ENCODE peak calls at places on chromosomes 16 and 17, in nine cellular contexts. S is fibroblast of lung, J is MM.1S, H is astrocyte, F is IMR-90, N is HCT116, Q is SK-N-SH, R is GM12878, K is H1. W is an unnamed sample.

GRCh38 chr16:24668481-24669001 is 60.9 kb upstream of the TNRC6A start:
- DNase-seq in S (peak; percentile 60), J (no peak), H (peak; percentile 83), F (peak; percentile 65), N (no peak), Q (no peak), R (no peak), K (no peak), W (no peak)

GRCh38 chr17:66276328-66276937 is 26.0 kb upstream of the PRKCA start:
- DNase-seq in S (peak; percentile 29), J (no peak), H (peak; percentile 67), F (peak; percentile 70), N (no peak), Q (no peak), R (no peak), K (no peak), W (no peak)

GRCh38 chr17:48850792-48851325 is 20.0 kb downstream of the CALCOCO2 start:
- DNase-seq in S (no peak), J (peak; percentile 32), H (no peak), F (no peak), N (no peak), Q (no peak), R (no peak), K (no peak), W (no peak)

GRCh38 chr17:41015473-41015872 is 6.5 kb upstream of the KRTAP3-1 start:
- DNase-seq in S (no peak), J (no peak), H (no peak), F (no peak), N (no peak), Q (no peak), R (no peak), K (no peak), W (no peak)

GRCh38 chr16:25886598-25886997 is 194.8 kb downstream of the HS3ST4 start:
- DNase-seq in S (no peak), J (peak; percentile 90), H (no peak), F (no peak), N (no peak), Q (no peak), R (no peak), K (no peak), W (no peak)

GRCh38 chr16:88623858-88624257 is 14.5 kb upstream of the IL17C start:
- DNase-seq in S (no peak), J (no peak), H (no peak), F (no peak), N (no peak), Q (no peak), R (no peak), K (no peak), W (no peak)

GRCh38 chr16:51556694-51557327 is 405.7 kb upstream of the SALL1 start:
- DNase-seq in S (peak; percentile 97), J (no peak), H (peak; percentile 83), F (peak; percentile 96), N (no peak), Q (no peak), R (no peak), K (no peak), W (peak; percentile 55)

GRCh38 chr17:45311762-45312476 is 4.9 kb downstream of the MAP3K14 start:
- DNase-seq in S (no peak), J (peak; percentile 95), H (peak; percentile 69), F (peak; percentile 63), N (peak; percentile 82), Q (peak; percentile 45), R (no peak), K (no peak), W (peak; percentile 90)

GRCh38 chr16:58490100-58490499 is 9.8 kb upstream of the NDRG4 start:
- DNase-seq in S (no peak), J (no peak), H (no peak), F (no peak), N (no peak), Q (no peak), R (no peak), K (no peak), W (no peak)

DNA sequence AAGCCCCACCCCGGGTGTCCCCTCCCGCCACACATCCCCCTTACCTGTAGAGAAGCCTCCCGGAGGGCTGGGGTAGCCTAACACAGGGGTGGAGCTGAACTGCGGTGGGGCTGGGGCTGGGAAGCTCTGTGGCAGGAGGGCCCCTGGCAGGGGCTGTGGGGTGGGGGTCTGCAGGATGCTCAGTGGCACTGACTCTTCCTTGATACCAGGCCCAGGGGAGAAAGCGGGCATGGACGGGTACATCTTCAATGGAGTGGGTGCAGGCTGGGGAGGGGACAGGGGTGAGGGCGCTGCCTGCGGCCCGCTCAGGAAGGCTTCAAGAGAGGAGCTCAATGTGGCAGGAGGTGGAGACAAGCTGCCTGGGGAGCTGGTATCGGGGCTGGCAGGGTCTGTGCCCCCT is 16.7 kb downstream of the SREBF1 start:
- DNase-seq in S (no peak), J (no peak), H (no peak), F (no peak), N (no peak), Q (no peak), R (no peak), K (no peak), W (no peak)
- H3K27me3 ChIP-seq in S (no peaks in the 10 kb centered on the region), J (no peaks in the 10 kb centered on the region), H (no peaks in the 10 kb centered on the region), F (no peaks in the 10 kb centered on the region), N (no peaks in the 10 kb centered on the region), Q (no peaks in the 10 kb centered on the region), R (no peaks in the 10 kb centered on the region), K (no peaks in the 10 kb centered on the region), W (no peaks in the 10 kb centered on the region)

GRCh38 chr16:589658-590159 is at the start of gene RAB40C:
- DNase-seq in S (peak; percentile 98), J (peak; percentile 98), H (peak; percentile 92), F (peak; percentile 97), N (peak; percentile 85), Q (peak; percentile 99), R (peak; percentile 82), K (peak; percentile 99), W (peak; percentile 100)

GRCh38 chr16:591892-592517 is 2.1 kb downstream of the RAB40C start:
- DNase-seq in S (no peak), J (no peak), H (no peak), F (no peak), N (no peak), Q (no peak), R (no peak), K (no peak), W (no peak)

GRCh38 chr16:588889-589657 is 793 bp upstream of the RAB40C start:
- DNase-seq in S (peak; percentile 96), J (peak; percentile 95), H (peak; percentile 86), F (peak; percentile 92), N (peak; percentile 75), Q (peak; percentile 93), R (peak; percentile 75), K (peak; percentile 100), W (peak; percentile 97)

GRCh38 chr16:590875-591200 is 972 bp downstream of the RAB40C start:
- DNase-seq in S (no peak), J (no peak), H (no peak), F (no peak), N (no peak), Q (no peak), R (no peak), K (no peak), W (no peak)

GRCh38 chr16:590165-590874 is 454 bp downstream of the RAB40C start:
- DNase-seq in S (peak; percentile 37), J (no peak), H (no peak), F (peak; percentile 47), N (no peak), Q (peak; percentile 67), R (no peak), K (no peak), W (peak; percentile 80)
- TF ChIP-seq CTCF in S (no peak), J (no peak), H (no peak), F (peak; percentile 10), N (no peak), Q (no peak), R (no peak), K (no peak), W (no peak)

DNA sequence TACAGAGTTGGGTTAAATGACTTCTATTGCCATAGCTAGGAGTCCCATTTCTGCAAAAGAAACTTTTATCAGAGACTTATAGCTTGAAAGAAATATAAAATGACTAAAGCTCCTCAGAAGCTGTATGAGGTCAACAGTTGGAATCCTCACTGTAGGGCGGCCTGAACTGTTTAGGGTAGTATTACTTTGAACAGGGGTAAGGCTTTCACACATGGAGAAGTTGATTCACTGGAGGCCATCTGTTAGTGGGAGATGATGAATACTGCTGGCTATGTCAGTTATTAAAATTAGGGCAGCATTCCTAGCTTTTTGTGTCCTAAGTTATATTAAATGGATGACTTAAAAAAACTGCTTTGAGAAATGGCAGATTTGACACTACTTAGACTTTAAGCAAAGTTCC is 6.0 kb downstream of the TTC19 start:
- DNase-seq in S (no peak), J (no peak), H (no peak), F (peak; percentile 30), N (no peak), Q (no peak), R (no peak), K (no peak), W (no peak)
- H4K20me1 ChIP-seq in S (no peaks in the 10 kb centered on the region), J (peaks cover 2% of the 10 kb centered on the region), H (peaks cover 28% of the 10 kb centered on the region), F (peaks cover under 1% of the 10 kb centered on the region), N (no peaks in the 10 kb centered on the region), Q (peaks cover 5% of the 10 kb centered on the region), R (no peaks in the 10 kb centered on the region), K (peaks cover 3% of the 10 kb centered on the region), W (peaks cover 4% of the 10 kb centered on the region)

GRCh38 chr16:2963611-2964415 is at the start of gene KREMEN2:
- DNase-seq in S (no peak), J (no peak), H (no peak), F (no peak), N (peak; percentile 74), Q (peak; percentile 90), R (no peak), K (peak; percentile 87), W (peak; percentile 59)

GRCh38 chr16:2959206-2959605 is 4.9 kb upstream of the KREMEN2 start:
- DNase-seq in S (no peak), J (no peak), H (no peak), F (no peak), N (no peak), Q (no peak), R (no peak), K (no peak), W (no peak)

GRCh38 chr16:2962334-2963073 is 1.6 kb upstream of the KREMEN2 start:
- DNase-seq in S (no peak), J (no peak), H (no peak), F (no peak), N (no peak), Q (no peak), R (no peak), K (peak; percentile 76), W (no peak)

GRCh38 chr16:2963074-2963610 is 933 bp upstream of the KREMEN2 start:
- DNase-seq in S (no peak), J (no peak), H (no peak), F (no peak), N (no peak), Q (no peak), R (no peak), K (no peak), W (peak; percentile 39)

DNA sequence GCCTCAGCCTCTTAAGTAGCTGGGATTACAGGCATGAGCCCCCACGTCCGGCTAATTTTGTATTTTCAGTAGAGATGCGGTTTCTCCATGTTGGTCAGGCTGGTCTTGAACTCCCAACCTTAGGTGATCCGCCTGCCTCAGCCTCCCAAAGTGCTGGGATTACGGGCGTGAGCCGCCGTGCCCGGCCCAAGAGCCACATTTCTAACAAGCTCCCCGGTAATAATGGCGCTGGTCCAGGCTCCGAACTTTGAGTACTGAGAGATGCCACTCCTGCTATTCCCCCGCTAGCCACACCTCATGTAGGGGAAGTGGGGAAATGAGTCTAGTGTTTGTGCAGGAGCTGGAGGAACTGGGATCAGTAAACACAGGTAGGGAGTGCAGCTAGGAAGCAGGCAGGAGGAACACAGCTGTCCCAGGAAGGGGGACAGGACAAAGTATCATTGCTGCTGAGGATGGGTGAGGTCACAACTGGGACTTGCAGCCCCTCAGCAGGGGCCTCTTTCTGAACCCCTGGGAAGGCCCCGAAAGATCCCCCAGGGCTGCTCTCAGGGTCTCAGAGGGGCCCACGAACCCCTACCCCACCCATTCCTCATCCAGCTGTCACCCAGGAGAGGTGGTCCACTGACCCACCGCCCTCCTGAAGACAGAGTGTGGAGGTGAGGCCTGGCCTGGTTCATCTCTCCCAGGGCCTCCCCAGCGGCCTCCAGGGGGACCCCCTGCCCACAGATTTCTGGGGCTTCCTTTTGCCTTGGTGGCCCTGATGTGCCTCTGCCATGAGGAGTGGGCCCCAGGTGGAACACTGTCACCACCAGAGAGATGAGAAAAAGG is 3.7 kb upstream of the KREMEN2 start:
- DNase-seq in S (no peak), J (no peak), H (no peak), F (no peak), N (no peak), Q (no peak), R (no peak), K (no peak), W (no peak)
- H3K27me3 ChIP-seq in S (peaks cover 28% of the 10 kb centered on the region), J (peaks cover 39% of the 10 kb centered on the region), H (peaks cover 37% of the 10 kb centered on the region), F (peaks cover 58% of the 10 kb centered on the region), N (no peaks in the 10 kb centered on the region), Q (peaks cover 28% of the 10 kb centered on the region), R (no peaks in the 10 kb centered on the region), K (no peaks in the 10 kb centered on the region), W (peaks cover 33% of the 10 kb centered on the region)